ENCODE peak calls at places on chromosomes 4 and X, in six cellular contexts. Q is GM12864, X is stomach, G is GM13976, I is GM13977, M is choroid plexus epithelial cell. U is an unnamed sample.

GRCh38 chr4:103415801-103416200 is 217.7 kb upstream of the CENPE start:
- DNase-seq in Q (no peak), X (no peak), G (no peak), I (no peak), M (no peak), U (no peak)

GRCh38 chr4:22458112-22458511 is 57.8 kb downstream of the ADGRA3 start:
- DNase-seq in Q (no peak), X (no peak), G (no peak), I (no peak), M (no peak), U (no peak)

GRCh38 chr4:127810551-127810950 is 28.4 kb downstream of the HSPA4L start:
- DNase-seq in Q (no peak), X (no peak), G (no peak), I (no peak), M (no peak), U (no peak)

GRCh38 chr4:145423017-145423708 is 58.5 kb upstream of the SMAD1 start:
- DNase-seq in Q (no peak), X (no peak), G (no peak), I (no peak), M (no peak), U (no peak)

GRCh38 chr4:120922390-120923200 is at the start of gene PRDM5:
- DNase-seq in Q (no peak), X (peak), G (peak), I (peak), M (peak), U (peak)

GRCh38 chrX:112147206-112147605 is 64.6 kb upstream of the TRPC5 start:
- DNase-seq in Q (no peak), X (no peak), G (no peak), I (no peak), M (peak), U (no peak)

GRCh38 chrX:1316527-1316926 is 20.1 kb upstream of the IL3RA start:
- DNase-seq in Q (no peak), X (peak), G (no peak), I (no peak), M (no peak), U (peak)

GRCh38 chr4:128379860-128380259 is 92.2 kb upstream of the PGRMC2 start:
- DNase-seq in Q (no peak), X (peak), G (peak), I (peak), M (peak), U (peak)

GRCh38 chrX:8374041-8374825 is 90.4 kb upstream of the VCX3B start:
- DNase-seq in Q (no peak), X (no peak), G (no peak), I (no peak), M (peak), U (no peak)

GRCh38 chrX:154135458-154136229 is 8.4 kb upstream of the OPN1LW start:
- DNase-seq in Q (no peak), X (no peak), G (no peak), I (no peak), M (no peak), U (peak)

GRCh38 chrX:97016106-97016505 is 132.4 kb downstream of the RPA4 start:
- DNase-seq in Q (no peak), X (no peak), G (no peak), I (no peak), M (peak), U (no peak)

GRCh38 chrX:45505214-45505613 is 304.5 kb upstream of the DIPK2B start:
- DNase-seq in Q (no peak), X (no peak), G (no peak), I (no peak), M (peak), U (peak)

GRCh38 chrX:68717663-68718442 is 70.4 kb downstream of the STARD8 start:
- DNase-seq in Q (no peak), X (peak), G (no peak), I (no peak), M (no peak), U (no peak)

GRCh38 chr4:119080721-119081541 is 54.7 kb upstream of the MYOZ2 start:
- DNase-seq in Q (no peak), X (no peak), G (no peak), I (no peak), M (no peak), U (no peak)

GRCh38 chr4:113825272-113825671 is 63.7 kb upstream of the CAMK2D start:
- DNase-seq in Q (peak), X (no peak), G (no peak), I (no peak), M (no peak), U (peak)

GRCh38 chrX:155334486-155335316 is at the start of gene CLIC2:
- DNase-seq in Q (peak), X (peak), G (no peak), I (no peak), M (peak), U (peak)

GRCh38 chrX:134684956-134685355 is 26.7 kb upstream of the PLAC1 start:
- DNase-seq in Q (no peak), X (no peak), G (no peak), I (no peak), M (no peak), U (no peak)

DNA sequence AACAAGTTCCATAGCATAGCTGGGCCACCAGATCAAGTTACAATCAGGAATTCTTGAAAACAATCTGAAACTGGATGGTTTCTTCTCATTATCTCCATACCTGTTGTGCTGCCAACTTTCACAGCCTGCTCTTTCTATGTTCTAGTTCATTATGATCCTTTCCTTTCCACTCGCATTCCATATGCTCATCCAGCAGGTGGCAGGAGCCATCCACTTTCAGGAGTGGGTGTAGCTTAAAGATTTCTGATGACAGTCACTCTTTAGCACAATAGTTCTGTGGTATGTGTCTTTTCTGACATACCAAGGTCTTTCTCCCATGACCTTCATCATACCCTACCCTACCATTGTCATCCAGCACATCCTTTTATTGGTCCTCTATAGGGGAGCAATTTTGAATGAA is 46.4 kb downstream of the PAGE2 start:
- DNase-seq in Q (no peak), X (peak), G (no peak), I (no peak), M (peak), U (peak)
- TF ChIP-seq CTCF in Q (peak), X (peak), G (peak), I (peak), M (peak), U (no peak)

GRCh38 chr4:25236971-25237370 is 3.1 kb downstream of the PI4K2B start:
- DNase-seq in Q (no peak), X (no peak), G (no peak), I (no peak), M (no peak), U (no peak)

GRCh38 chr4:25233737-25234389 is at the start of gene PI4K2B:
- DNase-seq in Q (peak), X (peak), G (peak), I (peak), M (peak), U (peak)

GRCh38 chr4:25235401-25235800 is 1.6 kb downstream of the PI4K2B start:
- DNase-seq in Q (no peak), X (no peak), G (no peak), I (no peak), M (no peak), U (no peak)

GRCh38 chr4:25233194-25233593 is 639 bp upstream of the PI4K2B start:
- DNase-seq in Q (no peak), X (no peak), G (no peak), I (no peak), M (no peak), U (no peak)

GRCh38 chr4:25234390-25235367 is 846 bp downstream of the PI4K2B start:
- DNase-seq in Q (peak), X (peak), G (peak), I (peak), M (peak), U (peak)
- TF ChIP-seq CTCF in Q (peak), X (peak), G (peak), I (peak), M (peak), U (peak)

GRCh38 chr4:7187297-7187592 is 5.1 kb upstream of the SORCS2 start:
- DNase-seq in Q (no peak), X (no peak), G (no peak), I (no peak), M (peak), U (no peak)
- TF ChIP-seq CTCF in Q (no peak), X (no peak), G (no peak), I (no peak), M (peak), U (no peak)

GRCh38 chr4:6374575-6374974 is 97.8 kb downstream of the PPP2R2C start:
- DNase-seq in Q (no peak), X (no peak), G (no peak), I (no peak), M (no peak), U (no peak)

GRCh38 chr4:6372649-6373525 is 99.5 kb downstream of the PPP2R2C start:
- DNase-seq in Q (peak), X (no peak), G (peak), I (peak), M (peak), U (peak)

GRCh38 chr4:6375620-6376295 is 96.7 kb downstream of the PPP2R2C start:
- DNase-seq in Q (no peak), X (no peak), G (no peak), I (no peak), M (no peak), U (no peak)

GRCh38 chr4:6371827-6372226 is 100.6 kb downstream of the PPP2R2C start:
- DNase-seq in Q (no peak), X (no peak), G (no peak), I (no peak), M (no peak), U (no peak)

DNA sequence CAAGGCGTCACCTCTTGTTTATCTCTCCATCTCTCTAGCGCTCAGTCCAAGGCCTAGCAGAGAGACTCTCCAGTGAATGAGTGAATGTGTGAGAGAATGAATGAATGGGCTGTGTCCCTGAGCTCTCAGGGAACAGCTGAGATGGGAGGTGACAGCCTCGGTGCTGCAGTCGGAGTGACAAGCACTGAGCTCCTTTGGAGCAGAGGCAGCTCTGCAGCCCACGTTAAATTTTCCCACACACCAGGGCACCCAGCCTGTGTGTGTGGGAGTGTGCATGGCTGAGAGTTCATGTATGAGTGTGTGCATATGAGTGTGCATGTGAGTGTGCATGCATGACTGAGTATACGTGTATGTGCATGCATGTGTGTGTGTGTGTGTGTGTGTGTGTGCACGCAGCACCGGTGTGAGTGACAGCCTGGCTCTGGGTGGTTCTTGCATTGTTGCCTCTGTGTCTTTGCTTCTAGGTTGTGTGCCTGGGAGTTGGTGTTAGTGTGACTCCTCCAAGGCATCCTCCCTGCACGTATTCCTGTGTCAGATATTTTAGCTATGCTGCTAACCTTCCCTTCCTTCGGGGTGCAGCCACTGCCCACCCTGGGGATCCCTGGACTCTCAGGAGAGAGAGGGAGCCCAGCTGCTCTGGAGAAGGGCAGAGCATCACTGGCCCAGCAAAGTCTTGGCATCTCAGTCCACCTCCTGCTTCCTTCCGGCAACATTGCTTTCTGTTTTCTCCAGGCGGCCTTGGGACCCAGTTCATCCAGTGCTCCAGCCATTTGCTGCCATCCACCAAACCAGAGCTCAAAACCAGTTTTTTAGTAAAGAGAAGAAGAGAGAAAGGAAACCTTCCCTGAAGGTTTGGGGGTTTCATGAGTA is 98.6 kb downstream of the PPP2R2C start:
- DNase-seq in Q (no peak), X (no peak), G (no peak), I (no peak), M (no peak), U (no peak)
- TF ChIP-seq CTCF in Q (no peak), X (no peak), G (no peak), I (no peak), M (no peak), U (no peak)

DNA sequence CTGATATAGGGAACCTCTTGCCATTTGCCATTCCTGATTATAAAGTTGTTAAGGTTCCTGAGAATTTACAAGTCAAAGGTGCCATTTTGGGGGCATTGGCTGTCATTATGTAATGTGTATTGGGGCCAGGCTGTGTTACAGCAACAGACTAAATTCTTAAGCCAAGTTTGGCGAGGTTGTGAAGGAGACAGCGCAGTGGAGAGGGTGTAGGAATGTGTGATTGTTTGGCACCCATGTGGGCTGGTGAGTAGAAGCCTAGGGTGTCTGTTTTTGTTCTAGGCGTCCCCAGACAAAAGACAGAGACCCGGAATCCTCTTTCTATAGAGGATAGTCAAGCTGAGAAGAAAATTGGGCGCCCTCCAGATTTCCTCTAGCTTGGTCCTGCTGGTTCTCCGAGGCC is 2535.3 kb downstream of the PCDH7 start:
- DNase-seq in Q (no peak), X (no peak), G (no peak), I (no peak), M (no peak), U (no peak)
- TF ChIP-seq CTCF in Q (no peak), X (no peak), G (no peak), I (no peak), M (no peak), U (no peak)

GRCh38 chrX:49043987-49044281 is 777 bp upstream of the TFE3 start:
- DNase-seq in Q (no peak), X (no peak), G (no peak), I (no peak), M (no peak), U (no peak)
- TF ChIP-seq CTCF in Q (no peak), X (no peak), G (no peak), I (no peak), M (no peak), U (peak)

GRCh38 chr4:87033902-87034301 is 99.1 kb downstream of the AFF1 start:
- DNase-seq in Q (no peak), X (no peak), G (no peak), I (no peak), M (no peak), U (no peak)
- TF ChIP-seq CTCF in Q (no peak), X (no peak), G (no peak), I (no peak), M (peak), U (no peak)

GRCh38 chr4:165464338-165464737 is 85.5 kb downstream of the CPE start:
- DNase-seq in Q (no peak), X (no peak), G (no peak), I (no peak), M (no peak), U (no peak)

GRCh38 chr4:165461176-165461835 is 82.5 kb downstream of the CPE start:
- DNase-seq in Q (no peak), X (no peak), G (no peak), I (no peak), M (peak), U (no peak)

GRCh38 chr4:165464813-165465381 is 86.1 kb downstream of the CPE start:
- DNase-seq in Q (no peak), X (no peak), G (peak), I (peak), M (peak), U (peak)

GRCh38 chr4:165458451-165458850 is 79.6 kb downstream of the CPE start:
- DNase-seq in Q (no peak), X (no peak), G (no peak), I (no peak), M (no peak), U (no peak)

GRCh38 chr4:165462009-165462408 is 83.2 kb downstream of the CPE start:
- DNase-seq in Q (no peak), X (no peak), G (no peak), I (no peak), M (no peak), U (no peak)
- TF ChIP-seq CTCF in Q (no peak), X (no peak), G (no peak), I (no peak), M (peak), U (no peak)

U was measured in activated CD8-positive, alpha-beta T cell treated with anti-CD3 and anti-CD28 coated beads for 36 hours.